ENCODE peak calls at places on chromosomes 16 and 17, in five cellular contexts. A is A549, K is transverse colon, U is tibial nerve, W is K562. Z is an unnamed sample.
A peak's percentile ranks its signal among the peaks of the same experiment; 100 is the strongest.

GRCh38 chr17:32551186-32551955 is 64.6 kb downstream of the CDK5R1 start:
- DNase-seq in A (no peak), K (no peak), U (no peak), W (no peak), Z (no peak)

GRCh38 chr16:8697965-8698364 is 23.5 kb downstream of the ABAT start:
- DNase-seq in A (no peak), K (no peak), U (no peak), W (no peak), Z (no peak)

GRCh38 chr16:28293589-28293935 is 1.2 kb downstream of the SBK1 start:
- DNase-seq in A (no peak), K (no peak), U (no peak), W (no peak), Z (no peak)

GRCh38 chr17:13753151-13753550 is 151.4 kb upstream of the HS3ST3A1 start:
- DNase-seq in A (no peak), K (no peak), U (no peak), W (peak; percentile 3), Z (no peak)

GRCh38 chr17:76901542-76902197 is 33.5 kb downstream of the MGAT5B start:
- DNase-seq in A (no peak), K (no peak), U (no peak), W (no peak), Z (no peak)

GRCh38 chr16:64440421-64440831 is 681.4 kb downstream of the CDH11 start:
- DNase-seq in A (peak; percentile 32), K (no peak), U (no peak), W (no peak), Z (no peak)

GRCh38 chr17:29141484-29141835 is 38.7 kb downstream of the MYO18A start:
- DNase-seq in A (no peak), K (no peak), U (no peak), W (no peak), Z (no peak)

GRCh38 chr16:88669986-88670385 is 7.1 kb upstream of the MVD start:
- DNase-seq in A (no peak), K (no peak), U (no peak), W (no peak), Z (no peak)

GRCh38 chr17:7047566-7047965 is 3.7 kb upstream of the SLC16A11 start:
- DNase-seq in A (no peak), K (no peak), U (no peak), W (no peak), Z (no peak)
- H3K4me1 ChIP-seq in A (peaks cover 19% of the 10 kb centered on the region), K (peaks cover 22% of the 10 kb centered on the region), U (peaks cover 23% of the 10 kb centered on the region), W (no peaks in the 10 kb centered on the region), Z (peaks cover 52% of the 10 kb centered on the region)

GRCh38 chr17:28119049-28119448 is 76.6 kb downstream of the NLK start:
- DNase-seq in A (no peak), K (no peak), U (no peak), W (no peak), Z (no peak)
- H3K4me3 ChIP-seq in A (no peak overlapping the region), K (no peak overlapping the region), U (no peak overlapping the region), W (no peak overlapping the region), Z (no peak overlapping the region)

DNA sequence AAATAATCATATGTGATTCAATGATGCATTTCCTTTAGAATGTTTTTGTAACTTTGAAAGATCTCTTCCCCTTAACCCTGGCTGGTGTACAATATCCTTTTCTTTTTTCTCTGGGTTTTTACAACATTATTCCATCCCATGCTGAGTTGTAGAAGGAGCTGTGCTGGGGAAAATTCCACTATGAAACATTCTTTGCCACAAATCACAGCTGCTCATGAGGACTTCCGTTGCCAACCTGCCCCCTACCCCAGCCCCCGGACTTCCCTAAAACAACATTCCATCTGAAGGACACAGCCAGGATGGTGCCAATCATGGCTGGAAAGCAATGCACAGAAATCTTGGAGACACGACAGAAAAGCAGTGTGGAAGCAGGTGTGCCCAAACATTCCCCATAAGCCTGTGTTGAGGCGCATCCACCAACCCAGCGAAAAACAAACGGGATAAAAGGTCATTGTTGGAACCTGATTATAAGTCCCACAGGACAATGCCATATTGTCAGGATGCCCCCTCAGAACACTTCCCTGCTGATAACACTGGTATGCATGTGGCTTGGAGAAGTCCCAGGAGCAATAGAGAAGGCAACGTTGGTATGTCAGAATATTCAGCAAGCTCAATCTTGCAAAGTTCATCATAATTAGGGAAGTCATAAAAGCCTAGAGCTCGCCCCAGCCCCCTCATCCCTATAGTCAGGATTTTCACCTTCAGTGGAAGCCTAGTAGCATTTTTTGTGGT is 475.0 kb downstream of the HS3ST3B1 start:
- DNase-seq in A (no peak), K (no peak), U (no peak), W (no peak), Z (no peak)
- TF ChIP-seq EP300 in A (no peak), K (no peak), U (no peak), W (no peak), Z (no peak)

GRCh38 chr17:82870091-82870491 is 30.3 kb upstream of the ZNF750 start:
- DNase-seq in A (no peak), K (no peak), U (no peak), W (no peak), Z (no peak)
- H3K4me1 ChIP-seq in A (no peaks in the 10 kb centered on the region), K (peaks cover 13% of the 10 kb centered on the region), U (peaks cover 8% of the 10 kb centered on the region), W (peaks cover 19% of the 10 kb centered on the region), Z (peaks cover 14% of the 10 kb centered on the region)

GRCh38 chr16:75263963-75264445 is 12.6 kb upstream of the BCAR1 start:
- DNase-seq in A (no peak), K (peak; percentile 28), U (no peak), W (no peak), Z (no peak)
- H3K4me3 ChIP-seq in A (peak overlapping the region; percentile 97), K (peak overlapping the region; percentile 84), U (no peak overlapping the region), W (no peak overlapping the region), Z (peak overlapping the region; percentile 92)

GRCh38 chr16:17161034-17161433 is 309.7 kb downstream of the XYLT1 start:
- DNase-seq in A (no peak), K (no peak), U (no peak), W (no peak), Z (no peak)
- TF ChIP-seq EP300 in A (no peak), K (no peak), U (no peak), W (no peak), Z (no peak)

GRCh38 chr17:45093444-45094110 is 32.5 kb downstream of the NMT1 start:
- DNase-seq in A (no peak), K (no peak), U (peak; percentile 58), W (no peak), Z (no peak)

GRCh38 chr17:45098081-45098868 is 34.0 kb downstream of the PLCD3 start:
- DNase-seq in A (no peak), K (no peak), U (no peak), W (no peak), Z (no peak)

GRCh38 chr17:45096926-45097325 is 35.4 kb downstream of the PLCD3 start:
- DNase-seq in A (no peak), K (no peak), U (no peak), W (no peak), Z (no peak)

GRCh38 chr17:45098869-45099616 is 33.3 kb downstream of the PLCD3 start:
- DNase-seq in A (peak; percentile 85), K (peak; percentile 93), U (peak; percentile 83), W (peak; percentile 90), Z (peak; percentile 91)

GRCh38 chr17:45096141-45096540 is 35.0 kb downstream of the NMT1 start:
- DNase-seq in A (peak; percentile 63), K (no peak), U (no peak), W (no peak), Z (no peak)
- H3K4me1 ChIP-seq in A (peaks cover 38% of the 10 kb centered on the region), K (peaks cover 28% of the 10 kb centered on the region), U (peaks cover 43% of the 10 kb centered on the region), W (no peaks in the 10 kb centered on the region), Z (peaks cover 38% of the 10 kb centered on the region)

GRCh38 chr16:23301251-23302044 is 654 bp upstream of the SCNN1B start:
- DNase-seq in A (no peak), K (no peak), U (no peak), W (no peak), Z (no peak)
- H3K4me3 ChIP-seq in A (peak overlapping the region; percentile 42), K (peak overlapping the region; percentile 60), U (no peak overlapping the region), W (no peak overlapping the region), Z (peak overlapping the region; percentile 60)

GRCh38 chr16:5071681-5072333 is at the start of gene ALG1:
- DNase-seq in A (peak; percentile 89), K (peak; percentile 91), U (peak; percentile 78), W (peak; percentile 95), Z (peak; percentile 91)
- TF ChIP-seq EP300 in A (no peak), K (no peak), U (peak; percentile 92), W (no peak), Z (no peak)

Z was measured in stomach.